ENCODE peak calls at places on chromosomes 5 and 9, in five cellular contexts. X is AG09319, Y is choroid plexus epithelial cell, F is neural progenitor cell, C is amygdala. K is an unnamed sample.

GRCh38 chr9:137456864-137457405 is 2.2 kb downstream of the NSMF start:
- DNase-seq in X (no peak), Y (no peak), F (no peak), C (no peak), K (no peak)

GRCh38 chr5:131965826-131966415 is 20.5 kb upstream of the MEIKIN start:
- DNase-seq in Y (no peak), F (no peak), C (no peak), X (no peak), K (no peak)

GRCh38 chr5:134115806-134116175 is 1.3 kb downstream of the TCF7 start:
- DNase-seq in F (no peak), C (no peak), Y (peak; percentile 15), X (no peak), K (no peak)

GRCh38 chr9:134895849-134896833 is 15.5 kb downstream of the FCN2 start:
- DNase-seq in F (no peak), X (peak; percentile 10), Y (peak; percentile 94), C (no peak), K (no peak)

GRCh38 chr9:137286980-137287383 is 9.5 kb downstream of the TOR4A start:
- DNase-seq in F (peak; percentile 64), C (no peak), X (no peak), Y (peak; percentile 66), K (no peak)

GRCh38 chr9:37433754-37434435 is 11.4 kb downstream of the GRHPR start:
- DNase-seq in C (peak; percentile 78), F (peak; percentile 63), Y (no peak), X (no peak), K (no peak)

GRCh38 chr5:150621301-150621700 is 19.2 kb upstream of the SYNPO start:
- DNase-seq in Y (no peak), X (no peak), C (no peak), F (no peak), K (no peak)

GRCh38 chr5:97075649-97076048 is 66.8 kb downstream of the LIX1 start:
- DNase-seq in F (no peak), C (no peak), X (no peak), Y (no peak), K (no peak)

GRCh38 chr9:37210737-37211523 is 90.6 kb downstream of the ZCCHC7 start:
- DNase-seq in F (no peak), C (no peak), Y (no peak), X (no peak), K (no peak)